ENCODE peak calls at places on chromosome 15, in six cellular contexts. C is colonic mucosa, J is foreskin fibroblast, A is tibial nerve, H is choroid plexus epithelial cell, T is DND-41. N is an unnamed sample.

GRCh38 chr15:51888593-51889195 is 59.2 kb downstream of the TMOD3 start:
- DNase-seq in C (no peak), J (peak; percentile 53), A (no peak), H (peak; percentile 48), T (no peak), N (peak; percentile 51)

GRCh38 chr15:89928421-89928820 is 15.7 kb upstream of the ARPIN start:
- DNase-seq in C (no peak), J (no peak), A (no peak), H (no peak), T (no peak), N (no peak)

GRCh38 chr15:38028869-38029268 is 94.4 kb downstream of the TMCO5A start:
- DNase-seq in C (no peak), J (peak; percentile 76), A (no peak), H (peak; percentile 67), T (no peak), N (peak; percentile 62)

GRCh38 chr15:41501191-41501917 is 7.7 kb downstream of the ITPKA start:
- DNase-seq in C (no peak), J (peak; percentile 65), A (no peak), H (no peak), T (no peak), N (no peak)

GRCh38 chr15:73941044-73941443 is 14.8 kb downstream of the LOXL1 start:
- DNase-seq in C (no peak), J (peak; percentile 93), A (no peak), H (peak; percentile 91), T (no peak), N (peak; percentile 98)

GRCh38 chr15:67022587-67022986 is 42.8 kb upstream of the SMAD3 start:
- DNase-seq in C (no peak), J (no peak), A (no peak), H (no peak), T (no peak), N (no peak)

GRCh38 chr15:35874260-35874905 is 328.4 kb upstream of the DPH6 start:
- DNase-seq in C (no peak), J (peak; percentile 87), A (no peak), H (peak; percentile 88), T (no peak), N (peak; percentile 45)

GRCh38 chr15:66743703-66744536 is 41.9 kb downstream of the SMAD6 start:
- DNase-seq in C (no peak), J (peak; percentile 75), A (no peak), H (peak; percentile 53), T (no peak), N (peak; percentile 57)

GRCh38 chr15:66298803-66299251 is 5.5 kb downstream of the DIS3L start:
- DNase-seq in C (no peak), J (peak; percentile 33), A (no peak), H (no peak), T (no peak), N (no peak)

GRCh38 chr15:78533331-78533730 is 6.9 kb upstream of the PSMA4 start:
- DNase-seq in C (no peak), J (no peak), A (no peak), H (no peak), T (no peak), N (no peak)
- H3K4me3 ChIP-seq in C (no peak overlapping the region), J (no peak overlapping the region), A (no peak overlapping the region), H (no peak overlapping the region), T (no peak overlapping the region), N (no peak overlapping the region)

GRCh38 chr15:31254431-31255175 is 72.0 kb upstream of the KLF13 start:
- DNase-seq in C (peak; percentile 85), J (peak; percentile 93), A (peak; percentile 67), H (peak; percentile 82), T (no peak), N (peak; percentile 72)
- TF ChIP-seq CTCF in C (no peak), J (no peak), A (no peak), H (peak; percentile 22), T (no peak), N (no peak)

GRCh38 chr15:85580914-85581313 is 200.5 kb downstream of the AKAP13 start:
- DNase-seq in C (peak; percentile 69), J (no peak), A (no peak), H (peak; percentile 37), T (no peak), N (no peak)

GRCh38 chr15:85579957-85580694 is 199.7 kb downstream of the AKAP13 start:
- DNase-seq in C (peak; percentile 79), J (no peak), A (no peak), H (peak; percentile 46), T (no peak), N (peak; percentile 82)

GRCh38 chr15:85582076-85582718 is 201.8 kb downstream of the AKAP13 start:
- DNase-seq in C (peak; percentile 62), J (peak; percentile 49), A (no peak), H (peak; percentile 41), T (no peak), N (peak; percentile 81)

GRCh38 chr15:85581495-85581894 is 201.1 kb downstream of the AKAP13 start:
- DNase-seq in C (peak; percentile 55), J (no peak), A (no peak), H (no peak), T (peak; percentile 13), N (no peak)

DNA sequence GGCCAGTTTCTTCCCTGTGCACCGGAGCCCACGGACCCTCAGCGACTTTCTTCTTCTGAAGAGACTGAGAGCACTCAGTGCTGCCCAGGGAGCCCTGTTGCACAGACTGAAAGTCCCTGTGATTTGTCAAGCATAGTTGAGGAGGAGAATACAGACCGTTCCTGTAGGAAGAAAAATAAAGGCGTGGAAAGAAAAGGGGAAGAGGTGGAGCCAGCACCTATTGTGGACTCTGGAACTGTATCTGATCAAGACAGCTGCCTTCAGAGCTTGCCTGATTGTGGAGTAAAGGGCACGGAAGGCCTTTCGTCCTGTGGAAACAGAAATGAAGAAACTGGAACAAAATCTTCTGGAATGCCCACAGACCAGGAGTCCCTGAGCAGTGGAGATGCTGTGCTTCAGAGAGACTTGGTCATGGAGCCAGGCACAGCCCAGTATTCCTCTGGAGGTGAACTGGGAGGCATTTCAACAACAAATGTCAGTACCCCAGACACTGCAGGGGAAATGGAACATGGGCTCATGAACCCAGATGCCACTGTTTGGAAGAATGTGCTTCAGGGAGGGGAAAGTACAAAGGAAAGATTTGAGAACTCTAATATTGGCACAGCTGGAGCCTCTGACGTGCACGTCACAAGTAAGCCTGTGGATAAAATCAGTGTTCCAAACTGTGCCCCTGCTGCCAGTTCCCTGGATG is 198.8 kb downstream of the AKAP13 start:
- DNase-seq in C (peak; percentile 82), J (no peak), A (no peak), H (no peak), T (no peak), N (no peak)
- H3K4me3 ChIP-seq in C (peak overlapping the region; percentile 4), J (no peak overlapping the region), A (peak overlapping the region; percentile 22), H (no peak overlapping the region), T (no peak overlapping the region), N (no peak overlapping the region)

DNA sequence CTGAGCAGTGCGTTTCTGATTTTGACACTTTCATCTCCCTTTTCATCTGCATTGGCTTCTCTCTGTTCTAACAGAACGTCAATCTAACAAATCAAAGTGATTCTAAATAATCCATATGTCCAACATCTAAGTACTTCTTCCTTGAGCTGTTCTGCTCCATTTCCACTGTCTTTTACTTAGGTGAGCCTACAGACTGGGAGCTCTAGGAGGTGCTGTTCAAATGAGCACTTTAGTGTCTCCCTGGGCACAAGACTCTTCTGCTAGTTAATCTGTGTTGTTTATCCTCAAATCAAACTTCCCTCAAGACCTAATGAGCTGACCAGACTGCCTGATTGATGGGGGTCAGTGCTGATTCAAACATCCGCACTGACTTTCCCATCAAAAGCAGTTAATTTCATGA is 408.1 kb downstream of the WDR72 start:
- DNase-seq in C (no peak), J (no peak), A (no peak), H (no peak), T (no peak), N (no peak)
- TF ChIP-seq CTCF in C (no peak), J (no peak), A (no peak), H (no peak), T (no peak), N (no peak)

GRCh38 chr15:28886431-28887343 is 913 bp downstream of the APBA2 start:
- DNase-seq in C (no peak), J (peak; percentile 36), A (no peak), H (no peak), T (no peak), N (no peak)
- H3K4me3 ChIP-seq in C (peak overlapping the region; percentile 27), J (peak overlapping the region; percentile 52), A (peak overlapping the region; percentile 36), H (peak overlapping the region; percentile 64), T (no peak overlapping the region), N (peak overlapping the region; percentile 53)

DNA sequence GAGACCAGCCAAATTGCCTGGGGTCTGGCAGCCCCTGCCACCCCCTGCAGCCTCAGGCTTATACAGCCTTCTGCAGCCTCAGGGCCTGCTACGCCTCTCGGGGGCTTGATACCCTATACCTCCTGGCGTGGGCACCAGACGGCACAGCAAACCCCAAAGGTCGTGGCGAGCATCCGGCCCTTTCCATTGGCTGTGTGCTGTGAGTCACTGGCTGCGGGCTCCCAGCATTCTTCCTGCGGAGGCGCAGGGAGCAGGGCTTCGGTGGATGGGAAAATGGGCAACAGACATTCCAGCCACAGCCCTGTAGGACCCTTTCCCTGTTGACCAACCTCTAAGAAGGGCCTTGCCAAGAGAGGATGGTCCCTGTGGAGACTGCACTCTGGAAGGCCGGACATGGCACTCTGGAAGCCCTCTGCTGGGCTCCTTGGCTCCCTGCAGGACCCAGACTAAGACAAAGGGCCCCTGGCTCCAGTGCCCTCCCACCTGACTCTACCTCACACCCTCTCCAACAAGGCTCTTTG is 59.6 kb downstream of the ITGA11 start:
- DNase-seq in C (no peak), J (peak; percentile 42), A (no peak), H (peak; percentile 56), T (no peak), N (peak; percentile 16)
- TF ChIP-seq CTCF in C (no peak), J (peak; percentile 30), A (peak; percentile 14), H (peak; percentile 72), T (peak; percentile 6), N (peak; percentile 52)

GRCh38 chr15:47985568-47985967 is 135.2 kb upstream of the SLC24A5 start:
- DNase-seq in C (no peak), J (no peak), A (no peak), H (no peak), T (no peak), N (no peak)
- H3K4me3 ChIP-seq in C (no peak overlapping the region), J (no peak overlapping the region), A (no peak overlapping the region), H (no peak overlapping the region), T (no peak overlapping the region), N (no peak overlapping the region)

DNA sequence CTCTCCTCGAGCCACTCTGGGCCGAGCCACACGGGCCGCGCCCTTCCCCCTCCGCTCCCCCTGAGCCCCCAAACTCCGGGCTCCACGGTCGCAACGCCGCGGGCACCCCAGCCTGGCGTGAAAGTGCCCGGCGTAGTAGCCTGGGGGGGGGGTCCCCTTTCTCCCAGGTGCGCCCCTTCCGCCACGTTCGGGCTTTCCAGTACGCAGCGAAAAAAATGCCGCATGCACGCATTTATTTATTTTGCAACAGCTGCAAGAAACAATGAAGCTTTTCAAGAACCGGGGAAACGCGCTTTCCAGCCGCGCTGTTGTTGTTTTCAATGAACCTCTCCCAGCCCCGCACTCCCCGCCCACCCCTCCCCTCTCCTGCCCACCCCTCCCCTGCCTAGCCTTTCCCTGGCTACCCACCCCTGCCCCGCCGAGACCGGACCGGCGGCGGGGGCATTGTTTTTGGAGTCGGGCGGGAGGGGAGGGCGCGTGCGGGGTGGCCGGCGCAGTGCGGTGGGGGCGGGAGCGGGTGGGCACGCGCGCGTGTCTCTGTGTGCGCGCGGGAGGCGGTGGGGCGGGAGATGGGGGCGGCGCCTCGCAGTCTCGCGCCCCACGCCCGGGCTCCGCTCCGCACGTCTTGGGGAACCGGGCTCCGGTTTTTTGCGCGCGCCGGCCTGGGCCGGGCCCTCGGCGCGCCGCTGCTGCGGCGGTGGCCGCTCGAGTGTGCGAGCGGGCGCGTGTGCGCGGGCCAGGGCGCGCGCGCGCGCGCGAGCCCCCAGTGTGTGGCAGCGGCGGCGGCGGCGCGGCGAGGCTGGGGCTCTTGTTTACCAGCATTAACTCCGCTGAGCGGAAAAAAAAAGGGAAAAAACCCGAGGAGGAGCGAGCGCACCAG is at the start of gene IGF1R:
- DNase-seq in C (peak; percentile 83), J (peak; percentile 98), A (peak; percentile 72), H (peak; percentile 88), T (peak; percentile 86), N (peak; percentile 81)
- TF ChIP-seq CTCF in C (peak; percentile 8), J (peak; percentile 16), A (no peak), H (peak; percentile 5), T (no peak), N (no peak)

N was measured in fibroblast of the aortic adventitia.